ENCODE peak calls at places on chromosomes 4 and X, in eight cellular contexts. U is stromal cell of bone marrow; T is Right ventricle myocardium superior; E is left kidney; X is NCI-H1436; I is amniotic stem cell; D is astrocyte of the spinal cord; W is stimulated activated CD8-positive, alpha-beta memory T cell treated with anti-CD3 and anti-CD28 coated beads, Interleukin-2, amount 100 ng/mL, for 48 hours. Z is an unnamed sample.

GRCh38 chrX:118560380-118560932 is 64.8 kb downstream of the DOCK11 start:
- DNase-seq in E (no peak), W (no peak), T (no peak), D (no peak), X (no peak), U (no peak), I (no peak), Z (no peak)

GRCh38 chrX:71911731-71912050 is 1.0 kb downstream of the NHSL2 start:
- DNase-seq in I (no peak), E (peak; percentile 56), T (peak; percentile 41), U (no peak), X (no peak), W (no peak), D (no peak), Z (no peak)

GRCh38 chrX:103918050-103918449 is 44.4 kb upstream of the TMSB15B start:
- DNase-seq in E (peak; percentile 93), W (peak; percentile 19), T (peak; percentile 36), U (peak; percentile 28), X (peak; percentile 82), D (peak; percentile 63), I (peak; percentile 60), Z (peak; percentile 60)

GRCh38 chr4:123939621-123940020 is 543.0 kb downstream of the SPRY1 start:
- DNase-seq in T (no peak), U (peak; percentile 57), D (peak; percentile 87), X (no peak), E (peak; percentile 65), I (peak; percentile 6), W (no peak), Z (no peak)

GRCh38 chr4:186161138-186161537 is 30.2 kb upstream of the CYP4V2 start:
- DNase-seq in W (no peak), U (no peak), T (no peak), D (no peak), E (peak; percentile 39), X (no peak), I (no peak), Z (no peak)

GRCh38 chr4:72886602-72887001 is 182.9 kb downstream of the COX18 start:
- DNase-seq in X (no peak), D (peak; percentile 15), E (no peak), T (no peak), W (no peak), I (no peak), U (no peak), Z (no peak)

GRCh38 chr4:99754756-99755155 is 61.9 kb upstream of the DAPP1 start:
- DNase-seq in E (no peak), I (no peak), W (no peak), D (no peak), X (no peak), T (no peak), U (no peak), Z (no peak)

GRCh38 chr4:105306158-105306781 is 159.6 kb downstream of the TET2 start:
- DNase-seq in W (peak; percentile 36), I (no peak), X (no peak), E (no peak), U (no peak), D (no peak), T (no peak), Z (no peak)

GRCh38 chr4:113582737-113583136 is 178.8 kb downstream of the CAMK2D start:
- DNase-seq in D (no peak), X (no peak), I (no peak), T (peak; percentile 47), U (no peak), E (no peak), W (no peak), Z (no peak)

GRCh38 chr4:121272526-121272925 is 108.3 kb downstream of the QRFPR start:
- DNase-seq in I (peak; percentile 24), U (no peak), D (peak; percentile 68), W (no peak), E (no peak), T (no peak), X (no peak), Z (no peak)

GRCh38 chr4:47222276-47222675 is 190.9 kb downstream of the GABRB1 start:
- DNase-seq in T (no peak), D (no peak), W (no peak), X (no peak), U (no peak), E (no peak), I (no peak), Z (no peak)

GRCh38 chr4:67713531-67714247 is 12.7 kb upstream of the UBA6 start:
- DNase-seq in W (no peak), E (no peak), D (peak; percentile 37), T (no peak), U (no peak), I (no peak), X (no peak), Z (no peak)

GRCh38 chr4:95314573-95314972 is 234.2 kb downstream of the UNC5C start:
- DNase-seq in W (no peak), I (no peak), T (no peak), X (no peak), U (no peak), D (no peak), E (no peak), Z (no peak)

GRCh38 chrX:37812110-37812509 is 32.3 kb downstream of the CYBB start:
- DNase-seq in T (no peak), X (no peak), E (no peak), I (no peak), D (no peak), W (no peak), U (no peak), Z (no peak)

GRCh38 chr4:179415842-179416223 is 1973.6 kb upstream of the AGA start:
- DNase-seq in E (peak; percentile 91), T (no peak), W (no peak), I (no peak), U (no peak), X (no peak), D (peak; percentile 39), Z (no peak)

GRCh38 chr4:99947190-99947578 is 766 bp upstream of the DNAJB14 start:
- DNase-seq in W (no peak), U (no peak), D (no peak), E (no peak), I (no peak), X (peak; percentile 20), T (no peak), Z (no peak)

GRCh38 chrX:16785247-16786138 is 773 bp upstream of the TXLNG start:
- DNase-seq in T (no peak), U (no peak), I (no peak), E (peak; percentile 38), W (no peak), X (no peak), D (no peak), Z (no peak)

GRCh38 chr4:79673898-79674297 is 265.9 kb upstream of the GK2 start:
- DNase-seq in X (no peak), D (no peak), U (no peak), W (no peak), E (no peak), I (no peak), T (no peak), Z (no peak)

GRCh38 chrX:1205681-1206611 is 6.5 kb downstream of the CRLF2 start:
- DNase-seq in X (no peak), D (peak; percentile 62), I (no peak), W (no peak), U (peak; percentile 71), E (peak; percentile 90), T (no peak), Z (no peak)

GRCh38 chr4:68209003-68209402 is 36.5 kb downstream of the TMPRSS11B start:
- DNase-seq in D (no peak), X (no peak), I (no peak), E (no peak), T (no peak), U (no peak), W (no peak), Z (no peak)

GRCh38 chr4:183407635-183408463 is 36.6 kb upstream of the CDKN2AIP start:
- DNase-seq in T (no peak), D (no peak), I (no peak), W (no peak), X (no peak), U (no peak), E (peak; percentile 69), Z (no peak)

GRCh38 chr4:152696764-152697250 is 17.0 kb upstream of the TMEM154 start:
- DNase-seq in D (peak; percentile 96), T (no peak), W (peak; percentile 23), X (no peak), I (no peak), U (peak; percentile 47), E (no peak), Z (no peak)

GRCh38 chr4:3530663-3531254 is 1.5 kb downstream of the LRPAP1 start:
- DNase-seq in W (no peak), I (no peak), D (no peak), E (no peak), T (no peak), U (no peak), X (no peak), Z (no peak)

GRCh38 chrX:145848451-145848850 is 30.8 kb downstream of the SLITRK2 start:
- DNase-seq in E (peak; percentile 9), T (no peak), I (no peak), W (no peak), X (no peak), D (no peak), U (no peak), Z (no peak)

GRCh38 chr4:176792348-176793059 is at the start of gene VEGFC:
- DNase-seq in U (peak; percentile 74), T (peak; percentile 76), D (peak; percentile 79), X (peak; percentile 37), I (peak; percentile 56), W (peak; percentile 12), E (peak; percentile 90), Z (no peak)

GRCh38 chrX:47278684-47279083 is 45.9 kb downstream of the USP11 start:
- DNase-seq in T (no peak), W (no peak), E (no peak), I (peak; percentile 6), X (no peak), D (peak; percentile 41), U (no peak), Z (no peak)

GRCh38 chr4:147071341-147071740 is 125.7 kb upstream of the TTC29 start:
- DNase-seq in T (no peak), I (no peak), W (no peak), E (no peak), U (no peak), D (no peak), X (no peak), Z (no peak)

GRCh38 chrX:24371391-24371972 is 11.0 kb downstream of the SUPT20HL1 start:
- DNase-seq in D (peak; percentile 56), T (peak; percentile 46), I (peak; percentile 30), W (peak; percentile 40), X (peak; percentile 51), E (peak; percentile 87), U (no peak), Z (peak; percentile 1)

GRCh38 chrX:69546417-69546816 is 42.3 kb downstream of the NALF2 start:
- DNase-seq in I (no peak), W (no peak), D (no peak), T (no peak), X (no peak), U (no peak), E (no peak), Z (no peak)

GRCh38 chrX:110743679-110744340 is 51.8 kb downstream of the CHRDL1 start:
- DNase-seq in T (no peak), X (no peak), I (no peak), D (no peak), U (peak; percentile 20), W (no peak), E (no peak), Z (no peak)

GRCh38 chrX:23662187-23662586 is 5.1 kb upstream of the PRDX4 start:
- DNase-seq in E (no peak), T (no peak), W (no peak), D (no peak), X (no peak), I (no peak), U (no peak), Z (no peak)

GRCh38 chr4:80311130-80311529 is 24.4 kb upstream of the CFAP299 start:
- DNase-seq in E (no peak), U (no peak), I (no peak), D (no peak), T (no peak), W (no peak), X (no peak), Z (no peak)

GRCh38 chrX:153635388-153635787 is 11.6 kb upstream of the DUSP9 start:
- DNase-seq in E (no peak), X (no peak), T (no peak), I (no peak), D (no peak), U (no peak), W (no peak), Z (no peak)

GRCh38 chr4:200936-201335 is 76.6 kb downstream of the ZNF718 start:
- DNase-seq in X (no peak), I (no peak), E (no peak), T (no peak), U (no peak), D (no peak), W (no peak), Z (no peak)

Z was measured in SW 1271.